ENCODE peak calls at places on chromosome 16, in six cellular contexts. L is stomach, S is coronary artery, G is type B pancreatic cell, B is myocyte, J is fibroblast of pulmonary artery. P is an unnamed sample.

GRCh38 chr16:3214904-3215600 is 19.9 kb downstream of the ZNF200 start:
- DNase-seq in L (no peak), S (no peak), G (no peak), B (no peak), J (no peak), P (no peak)

GRCh38 chr16:4053663-4054479 is 62.4 kb downstream of the ADCY9 start:
- DNase-seq in L (peak), S (peak), G (peak), B (peak), J (peak), P (peak)

GRCh38 chr16:50208460-50208931 is 55.4 kb downstream of the TENT4B start:
- DNase-seq in L (no peak), S (no peak), G (no peak), B (peak), J (peak), P (no peak)

GRCh38 chr16:59545666-59546065 is 811.5 kb upstream of the GOT2 start:
- DNase-seq in L (no peak), S (no peak), G (no peak), B (no peak), J (no peak), P (no peak)

GRCh38 chr16:51853586-51853985 is 693.4 kb downstream of the TOX3 start:
- DNase-seq in L (no peak), S (no peak), G (no peak), B (no peak), J (no peak), P (no peak)

GRCh38 chr16:51151951-51152663 is 1.0 kb upstream of the SALL1 start:
- DNase-seq in L (peak), S (peak), G (peak), B (no peak), J (peak), P (peak)

GRCh38 chr16:29840240-29840639 is 20.0 kb downstream of the MVP start:
- DNase-seq in L (no peak), S (no peak), G (no peak), B (no peak), J (no peak), P (no peak)

GRCh38 chr16:4318171-4318910 is 2.5 kb downstream of the GLIS2 start:
- DNase-seq in L (no peak), S (no peak), G (no peak), B (peak), J (no peak), P (no peak)

GRCh38 chr16:85935957-85936760 is 37.2 kb downstream of the IRF8 start:
- DNase-seq in L (no peak), S (no peak), G (no peak), B (no peak), J (no peak), P (no peak)

GRCh38 chr16:88651276-88651988 is 579 bp upstream of the CYBA start:
- DNase-seq in L (peak), S (no peak), G (no peak), B (no peak), J (no peak), P (no peak)

GRCh38 chr16:84820305-84820684 is 510 bp downstream of the CRISPLD2 start:
- DNase-seq in L (no peak), S (no peak), G (no peak), B (peak), J (no peak), P (peak)

GRCh38 chr16:17331991-17332390 is 138.8 kb downstream of the XYLT1 start:
- DNase-seq in L (no peak), S (no peak), G (no peak), B (no peak), J (no peak), P (no peak)

GRCh38 chr16:50257876-50258275 is 8.5 kb upstream of the ADCY7 start:
- DNase-seq in L (peak), S (no peak), G (no peak), B (no peak), J (no peak), P (no peak)

GRCh38 chr16:12811441-12812198 is 7.9 kb upstream of the CPPED1 start:
- DNase-seq in L (no peak), S (no peak), G (no peak), B (peak), J (no peak), P (no peak)

GRCh38 chr16:71626018-71626857 is at the start of gene MARVELD3:
- DNase-seq in L (peak), S (no peak), G (peak), B (no peak), J (no peak), P (no peak)

P was measured in A673.